ENCODE peak calls at places on chromosome 18, in nine cellular contexts. I, S, V, B, A, Z, J, R and X are unnamed samples.

GRCh38 chr18:74546751-74547530 is 12.6 kb downstream of the CNDP1 start:
- DNase-seq in I (no peak), S (no peak), V (no peak), B (no peak), A (no peak), Z (no peak), J (no peak), R (no peak), X (no peak)

GRCh38 chr18:79881695-79882094 is 69.8 kb downstream of the SLC66A2 start:
- DNase-seq in I (peak), S (no peak), V (peak), B (no peak), A (no peak), Z (no peak), J (no peak), R (no peak), X (peak)

GRCh38 chr18:35410561-35410960 is 33.4 kb upstream of the ZNF396 start:
- DNase-seq in I (no peak), S (no peak), V (peak), B (no peak), A (no peak), Z (no peak), J (no peak), R (no peak), X (no peak)

GRCh38 chr18:12038661-12039417 is 54.8 kb upstream of the ANKRD62 start:
- DNase-seq in I (peak), S (peak), V (peak), B (peak), A (peak), Z (peak), J (peak), R (peak), X (peak)

GRCh38 chr18:55953326-55953725 is 365.3 kb upstream of the TCF4 start:
- DNase-seq in I (no peak), S (no peak), V (no peak), B (no peak), A (no peak), Z (no peak), J (no peak), R (peak), X (no peak)

GRCh38 chr18:33831424-33831823 is 253.4 kb downstream of the ASXL3 start:
- DNase-seq in I (no peak), S (no peak), V (no peak), B (no peak), A (no peak), Z (no peak), J (no peak), R (no peak), X (no peak)

GRCh38 chr18:27298215-27298804 is 113.2 kb upstream of the CHST9 start:
- DNase-seq in I (no peak), S (no peak), V (no peak), B (no peak), A (no peak), Z (peak), J (no peak), R (peak), X (no peak)

GRCh38 chr18:57352761-57353136 is 392 bp downstream of the ST8SIA3 start:
- DNase-seq in I (no peak), S (no peak), V (no peak), B (no peak), A (peak), Z (no peak), J (peak), R (no peak), X (no peak)

GRCh38 chr18:56542488-56542887 is 95.9 kb downstream of the TXNL1 start:
- DNase-seq in I (no peak), S (no peak), V (no peak), B (no peak), A (no peak), Z (no peak), J (no peak), R (peak), X (no peak)

GRCh38 chr18:13382683-13382989 is 164.1 kb downstream of the LDLRAD4 start:
- DNase-seq in I (peak), S (no peak), V (no peak), B (no peak), A (no peak), Z (no peak), J (no peak), R (no peak), X (no peak)

GRCh38 chr18:53018791-53019190 is 678.8 kb downstream of the DCC start:
- DNase-seq in I (no peak), S (no peak), V (no peak), B (no peak), A (no peak), Z (peak), J (no peak), R (peak), X (no peak)

GRCh38 chr18:13253786-13254755 is 35.5 kb downstream of the LDLRAD4 start:
- DNase-seq in I (peak), S (no peak), V (peak), B (peak), A (no peak), Z (no peak), J (no peak), R (no peak), X (no peak)

GRCh38 chr18:68438983-68439382 is 275.9 kb downstream of the TMX3 start:
- DNase-seq in I (no peak), S (no peak), V (no peak), B (no peak), A (no peak), Z (no peak), J (no peak), R (peak), X (no peak)

GRCh38 chr18:68439672-68440071 is 275.2 kb downstream of the TMX3 start:
- DNase-seq in I (no peak), S (no peak), V (no peak), B (no peak), A (no peak), Z (no peak), J (no peak), R (peak), X (no peak)

GRCh38 chr18:68440433-68440832 is 274.5 kb downstream of the TMX3 start:
- DNase-seq in I (no peak), S (no peak), V (no peak), B (no peak), A (no peak), Z (no peak), J (no peak), R (no peak), X (no peak)

GRCh38 chr18:68436485-68436884 is 278.4 kb downstream of the TMX3 start:
- DNase-seq in I (no peak), S (no peak), V (no peak), B (no peak), A (no peak), Z (no peak), J (no peak), R (peak), X (no peak)

GRCh38 chr18:68438536-68438935 is 276.4 kb downstream of the TMX3 start:
- DNase-seq in I (no peak), S (no peak), V (no peak), B (no peak), A (no peak), Z (no peak), J (no peak), R (no peak), X (no peak)
- TF ChIP-seq CTCF in I (no peak), S (no peak), V (no peak), B (no peak), A (no peak), Z (no peak), J (no peak), R (no peak), X (no peak)

DNA sequence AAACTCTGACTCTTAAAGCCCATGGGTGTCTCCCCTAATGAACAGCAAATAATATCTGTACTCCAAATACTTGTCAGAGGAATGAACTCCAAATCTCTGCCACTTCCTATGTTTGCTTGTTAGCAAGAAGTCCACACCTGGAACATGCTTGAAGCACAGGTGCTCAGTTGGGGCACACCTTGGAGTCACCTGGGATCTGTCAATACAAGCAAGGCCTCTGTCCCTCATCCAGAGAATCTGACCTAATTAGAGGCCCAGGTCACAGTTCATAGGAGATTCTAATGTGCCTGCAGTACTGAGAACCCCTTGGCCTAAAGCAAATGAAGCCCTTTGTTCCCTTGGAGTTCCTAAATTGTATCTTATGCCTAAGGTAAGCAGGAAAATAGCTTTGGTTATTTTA is 113.6 kb downstream of the PIEZO2 start:
- DNase-seq in I (no peak), S (no peak), V (no peak), B (no peak), A (no peak), Z (no peak), J (no peak), R (no peak), X (no peak)
- TF ChIP-seq CTCF in I (no peak), S (no peak), V (no peak), B (no peak), A (no peak), Z (no peak), J (no peak), R (no peak), X (no peak)

GRCh38 chr18:58578835-58579560 is 49.9 kb downstream of the ALPK2 start:
- DNase-seq in I (no peak), S (no peak), V (no peak), B (no peak), A (no peak), Z (peak), J (no peak), R (peak), X (no peak)

GRCh38 chr18:58580623-58581022 is 48.3 kb downstream of the ALPK2 start:
- DNase-seq in I (no peak), S (no peak), V (no peak), B (no peak), A (no peak), Z (no peak), J (no peak), R (peak), X (no peak)

GRCh38 chr18:58580078-58580477 is 48.8 kb downstream of the ALPK2 start:
- DNase-seq in I (no peak), S (no peak), V (no peak), B (no peak), A (no peak), Z (no peak), J (no peak), R (no peak), X (no peak)

GRCh38 chr18:58579561-58580047 is 49.3 kb downstream of the ALPK2 start:
- DNase-seq in I (no peak), S (no peak), V (no peak), B (no peak), A (no peak), Z (no peak), J (no peak), R (no peak), X (no peak)

DNA sequence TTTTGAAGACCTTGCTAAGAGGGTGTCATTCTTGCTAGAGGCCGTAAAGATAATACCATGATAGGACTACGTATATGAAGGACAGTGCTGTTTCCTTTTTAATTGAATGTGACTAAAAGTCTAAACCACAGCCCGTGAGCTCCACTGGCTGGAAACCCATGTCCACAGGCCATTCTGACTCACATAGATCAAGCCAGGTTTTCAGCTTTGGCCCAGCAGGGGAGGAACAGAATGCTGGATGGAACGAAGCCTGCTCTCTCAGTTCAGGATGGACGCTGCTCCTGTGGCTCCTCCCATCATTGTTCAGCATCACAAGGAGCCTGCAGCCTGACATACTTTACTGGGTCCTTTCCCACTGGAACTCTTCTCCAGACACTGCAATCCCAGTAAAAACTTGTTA is 47.6 kb downstream of the ALPK2 start:
- DNase-seq in I (no peak), S (no peak), V (no peak), B (no peak), A (no peak), Z (no peak), J (no peak), R (no peak), X (no peak)
- TF ChIP-seq CTCF in I (no peak), S (no peak), V (no peak), B (no peak), A (no peak), Z (no peak), J (no peak), R (no peak), X (no peak)

DNA sequence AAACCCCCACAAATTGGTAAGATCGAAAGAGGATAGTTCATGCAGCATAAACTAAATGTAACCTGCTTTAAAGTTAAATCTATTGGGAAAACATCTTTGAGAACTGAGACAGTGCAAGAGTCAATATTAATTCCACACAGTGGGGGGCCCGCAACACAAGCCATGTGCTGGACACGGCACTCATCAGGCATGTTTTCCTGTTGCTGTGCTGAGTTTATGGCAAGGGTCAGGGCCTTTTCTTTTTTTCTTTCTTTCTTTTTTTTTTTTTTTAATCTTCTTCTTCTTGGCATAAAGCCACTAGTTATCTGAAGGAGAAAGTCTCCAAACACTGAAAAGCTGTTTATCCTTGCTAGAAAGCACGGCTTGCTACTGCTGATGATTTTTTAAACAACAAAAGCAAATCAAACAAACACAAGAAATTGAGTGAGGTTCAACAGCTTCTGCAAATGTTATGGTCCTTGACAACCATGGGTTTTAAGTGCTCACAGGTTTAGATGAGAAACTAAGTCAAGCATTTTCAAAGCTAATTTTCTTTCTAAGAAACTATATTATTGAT is 252.1 kb downstream of the ZNF521 start:
- DNase-seq in I (no peak), S (no peak), V (no peak), B (no peak), A (no peak), Z (no peak), J (no peak), R (no peak), X (no peak)
- TF ChIP-seq CTCF in I (no peak), S (no peak), V (no peak), B (no peak), A (no peak), Z (no peak), J (no peak), R (no peak), X (no peak)

DNA sequence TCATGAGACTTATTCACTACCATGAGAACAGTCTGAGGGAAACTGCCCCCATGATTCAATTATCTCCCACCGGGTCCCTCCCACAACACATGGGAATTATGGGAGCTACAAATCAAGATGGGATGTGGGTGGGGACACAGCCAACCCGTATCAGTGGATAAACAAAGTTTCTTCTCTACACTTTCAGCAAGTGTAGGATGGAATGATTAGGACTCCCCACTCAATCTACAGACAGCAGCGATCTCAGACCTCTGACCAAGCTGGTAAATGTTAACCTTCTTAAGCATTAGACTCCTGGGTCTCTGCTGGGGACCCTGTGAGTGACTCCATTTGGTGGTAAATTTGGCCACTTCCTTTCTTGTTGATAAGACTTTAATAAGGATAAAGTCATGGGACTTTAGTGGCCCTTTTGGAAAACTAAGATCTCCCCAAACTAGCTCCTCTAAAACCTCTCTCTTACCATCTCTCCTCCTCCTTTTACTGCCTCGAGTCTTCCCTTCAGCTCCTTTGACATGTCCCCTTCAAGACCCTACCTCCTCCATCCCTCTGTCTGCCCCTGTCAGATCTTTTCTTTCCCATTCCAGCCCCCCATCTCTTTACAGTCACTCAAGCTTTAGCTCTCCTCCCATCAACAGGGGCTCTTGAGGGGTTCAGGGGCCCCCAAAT is 71.9 kb downstream of the MYL12B start:
- DNase-seq in I (no peak), S (no peak), V (no peak), B (no peak), A (no peak), Z (no peak), J (no peak), R (no peak), X (no peak)
- TF ChIP-seq CTCF in I (no peak), S (no peak), V (no peak), B (no peak), A (no peak), Z (no peak), J (no peak), R (no peak), X (no peak)

DNA sequence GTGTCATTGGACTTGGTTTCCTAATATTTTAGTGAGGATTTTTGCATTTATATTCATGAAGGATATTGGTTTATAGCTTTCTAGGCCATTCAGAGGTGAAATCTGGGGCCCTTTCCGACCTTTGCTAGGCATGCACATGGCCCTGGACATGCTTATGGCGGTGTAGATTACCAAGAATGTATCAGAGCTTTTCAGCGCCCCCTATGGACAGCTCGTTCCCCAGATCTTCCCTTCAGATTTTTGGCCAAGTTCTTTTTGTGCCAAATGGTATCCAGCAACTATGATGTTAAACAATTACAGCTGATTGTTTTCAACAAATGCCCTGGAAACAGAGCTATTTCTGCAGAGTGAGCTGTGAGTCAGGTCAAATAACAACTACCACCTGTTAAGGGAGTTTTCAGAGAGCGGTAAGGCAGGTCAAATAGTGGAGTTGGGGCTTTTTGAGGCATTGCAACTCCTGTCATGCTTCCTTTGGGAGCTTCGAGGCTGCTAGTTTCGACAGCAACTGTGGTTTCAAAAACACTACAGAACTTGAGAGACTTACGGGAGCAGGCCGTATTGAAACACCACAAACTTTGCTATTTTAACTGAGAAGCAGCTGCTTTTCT is 188.3 kb downstream of the ZNF516 start:
- DNase-seq in I (no peak), S (no peak), V (no peak), B (no peak), A (no peak), Z (no peak), J (no peak), R (no peak), X (no peak)
- TF ChIP-seq CTCF in I (no peak), S (no peak), V (no peak), B (no peak), A (no peak), Z (no peak), J (no peak), R (peak), X (no peak)